ENCODE peak calls at places on chromosomes 16 and 17, in five cellular contexts. C, N, A, X and Z are unnamed samples.

GRCh38 chr16:59635674-59636073 is 901.6 kb upstream of the GOT2 start:
- DNase-seq in A (no peak), N (no peak), C (peak; percentile 65), X (no peak), Z (no peak)

GRCh38 chr17:40596261-40596919 is 31.1 kb upstream of the CCR7 start:
- DNase-seq in A (no peak), N (no peak), X (no peak), C (peak; percentile 10), Z (no peak)

GRCh38 chr17:81667754-81668153 is 1.2 kb downstream of the CCDC137 start:
- DNase-seq in A (no peak), N (no peak), X (peak; percentile 48), C (no peak), Z (no peak)

GRCh38 chr17:44522883-44523671 is 19.9 kb upstream of the GPATCH8 start:
- DNase-seq in X (peak; percentile 55), A (no peak), N (peak; percentile 78), C (peak; percentile 61), Z (no peak)

GRCh38 chr16:80947708-80948615 is 58.7 kb downstream of the CMC2 start:
- DNase-seq in C (no peak), X (peak; percentile 52), A (no peak), N (no peak), Z (no peak)

GRCh38 chr16:85128079-85128837 is 16.0 kb upstream of the CIBAR2 start:
- DNase-seq in A (no peak), C (no peak), N (no peak), X (no peak), Z (no peak)

GRCh38 chr16:81778861-81779539 is at the start of gene PLCG2:
- DNase-seq in C (no peak), X (peak; percentile 90), N (peak; percentile 66), A (no peak), Z (peak; percentile 92)

GRCh38 chr16:51818342-51818944 is 667.4 kb upstream of the SALL1 start:
- DNase-seq in X (peak; percentile 74), N (no peak), C (peak; percentile 73), A (no peak), Z (no peak)

GRCh38 chr16:30395155-30395991 is at the start of gene ZNF48:
- DNase-seq in X (peak; percentile 97), A (no peak), N (peak; percentile 88), C (peak; percentile 90), Z (peak; percentile 77)

GRCh38 chr17:73387746-73388577 is 76.2 kb upstream of the CDC42EP4 start:
- DNase-seq in A (no peak), N (no peak), C (no peak), X (no peak), Z (no peak)

GRCh38 chr17:31525801-31526549 is 134.5 kb downstream of the RAB11FIP4 start:
- DNase-seq in X (peak; percentile 39), N (no peak), C (no peak), A (no peak), Z (no peak)

GRCh38 chr16:4373909-4374742 is 2.5 kb downstream of the VASN start:
- DNase-seq in C (peak; percentile 98), N (no peak), X (peak; percentile 78), A (peak; percentile 64), Z (no peak)

GRCh38 chr17:75289832-75290337 is 652 bp upstream of the SLC25A19 start:
- DNase-seq in C (peak; percentile 60), N (peak; percentile 70), A (no peak), X (no peak), Z (peak; percentile 39)

GRCh38 chr16:11737678-11738077 is 5.0 kb downstream of the TXNDC11 start:
- DNase-seq in C (no peak), N (peak; percentile 23), A (no peak), X (no peak), Z (no peak)

GRCh38 chr16:28537964-28538732 is 626 bp downstream of the NUPR1 start:
- DNase-seq in A (no peak), N (no peak), X (no peak), C (no peak), Z (no peak)

DNA sequence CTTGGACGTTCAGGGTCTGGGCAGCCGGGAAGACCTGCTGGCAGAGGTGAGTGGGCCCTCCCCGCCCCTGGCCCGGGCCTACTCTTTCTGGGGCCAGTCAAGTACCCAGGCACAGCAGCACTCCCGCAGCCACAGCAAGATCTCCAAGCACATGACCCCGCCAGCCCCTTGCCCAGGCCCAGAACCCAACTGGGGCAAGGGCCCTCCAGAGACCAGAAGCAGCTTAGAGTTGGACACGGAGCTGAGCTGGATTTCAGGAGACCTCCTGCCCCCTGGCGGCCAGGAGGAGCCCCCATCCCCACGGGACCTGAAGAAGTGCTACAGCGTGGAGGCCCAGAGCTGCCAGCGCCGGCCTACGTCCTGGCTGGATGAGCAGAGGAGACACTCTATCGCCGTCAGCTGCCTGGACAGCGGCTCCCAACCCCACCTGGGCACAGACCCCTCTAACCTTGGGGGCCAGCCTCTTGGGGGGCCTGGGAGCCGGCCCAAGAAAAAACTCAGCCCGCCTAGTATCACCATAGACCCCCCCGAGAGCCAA is 8.6 kb upstream of the ABCC3 start:
- DNase-seq in N (peak; percentile 59), A (no peak), C (peak; percentile 62), X (peak; percentile 92), Z (peak; percentile 47)
- TF ChIP-seq CTCF in N (peak; percentile 70), A (peak; percentile 81), C (peak; percentile 70), X (peak; percentile 97), Z (no peak)

GRCh38 chr16:57527027-57527426 is 9.3 kb downstream of the CCDC102A start:
- DNase-seq in A (no peak), X (no peak), C (no peak), N (no peak), Z (no peak)
- TF ChIP-seq CTCF in A (no peak), X (peak; percentile 8), C (no peak), N (no peak), Z (no peak)

DNA sequence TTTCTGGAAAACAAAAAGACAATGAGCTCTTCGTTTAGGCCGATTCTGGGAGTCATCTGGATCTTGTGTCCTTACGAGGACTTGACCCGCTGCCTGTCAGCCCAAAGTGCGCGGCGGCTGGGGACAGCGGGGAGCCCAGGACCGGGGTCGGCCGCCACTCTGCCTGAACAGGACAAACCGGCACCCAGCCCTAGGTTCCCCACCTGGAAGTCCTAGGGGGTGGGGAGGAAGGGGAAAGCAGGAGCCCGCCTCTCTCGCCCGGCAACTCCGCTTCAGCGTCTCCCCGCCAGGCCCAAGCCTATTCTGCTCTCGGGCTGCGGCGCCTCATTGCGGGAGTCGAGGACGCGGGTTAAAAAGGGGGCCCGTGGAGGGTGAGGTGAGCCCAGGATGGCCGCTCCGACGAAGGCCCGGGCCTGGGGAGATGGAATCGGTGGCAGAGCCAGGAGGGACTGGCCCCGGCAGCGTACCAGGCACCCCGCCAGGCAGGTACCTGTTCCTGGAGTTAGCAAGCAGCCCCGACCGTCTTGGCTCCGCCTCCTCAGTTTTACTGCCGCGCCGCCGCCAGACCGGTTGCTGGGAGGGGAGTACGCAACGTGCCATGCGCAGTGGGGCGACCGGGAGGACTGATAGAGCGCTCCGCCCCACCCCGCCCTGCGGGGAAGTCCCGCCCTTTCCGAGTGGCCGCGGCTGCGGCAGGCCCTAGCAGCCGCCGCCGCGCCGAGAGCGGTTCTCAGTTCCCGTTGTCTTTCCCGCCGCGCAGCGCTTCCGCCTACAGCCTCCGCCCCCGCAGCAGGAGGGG is at the start of gene STRADA:
- DNase-seq in A (peak; percentile 94), N (peak; percentile 99), X (peak; percentile 99), C (peak; percentile 95), Z (peak; percentile 99)
- TF ChIP-seq CTCF in A (no peak), N (no peak), X (no peak), C (no peak), Z (no peak)

DNA sequence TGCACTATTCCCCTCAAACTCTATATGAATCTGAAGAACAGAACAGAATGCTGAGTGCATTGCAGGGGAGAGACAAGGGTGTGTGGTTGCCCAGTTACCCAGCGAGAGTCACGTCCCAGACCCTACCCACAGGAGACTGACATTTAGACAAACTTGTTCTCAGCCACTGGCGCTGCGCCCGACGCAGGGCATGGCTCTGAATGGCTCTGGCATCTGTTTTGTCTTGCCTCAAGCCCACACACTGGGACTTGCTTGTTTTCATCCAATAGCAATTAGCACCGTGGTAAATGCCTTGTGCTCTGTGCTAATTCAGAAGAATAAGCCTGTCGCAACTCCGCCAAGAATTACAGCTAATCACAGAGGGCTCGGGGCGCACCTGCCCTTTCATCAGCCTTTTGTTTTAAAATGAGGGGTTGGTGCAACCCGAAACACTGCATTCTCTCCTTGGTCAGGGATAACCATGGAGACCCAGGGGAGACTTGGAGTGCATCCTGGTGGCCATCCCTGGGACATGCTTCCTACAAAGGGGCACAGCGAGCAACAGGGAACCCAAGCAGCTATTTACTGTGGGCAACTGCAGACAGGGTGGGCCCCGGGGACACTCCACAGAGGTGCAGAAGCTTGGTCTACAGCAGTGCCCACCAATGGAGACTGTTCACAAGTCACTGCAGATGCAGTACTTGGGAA is 220.5 kb upstream of the ZFHX3 start:
- DNase-seq in X (peak; percentile 72), N (no peak), C (peak; percentile 16), A (no peak), Z (no peak)
- TF ChIP-seq CTCF in X (peak; percentile 47), N (no peak), C (peak; percentile 25), A (no peak), Z (no peak)

DNA sequence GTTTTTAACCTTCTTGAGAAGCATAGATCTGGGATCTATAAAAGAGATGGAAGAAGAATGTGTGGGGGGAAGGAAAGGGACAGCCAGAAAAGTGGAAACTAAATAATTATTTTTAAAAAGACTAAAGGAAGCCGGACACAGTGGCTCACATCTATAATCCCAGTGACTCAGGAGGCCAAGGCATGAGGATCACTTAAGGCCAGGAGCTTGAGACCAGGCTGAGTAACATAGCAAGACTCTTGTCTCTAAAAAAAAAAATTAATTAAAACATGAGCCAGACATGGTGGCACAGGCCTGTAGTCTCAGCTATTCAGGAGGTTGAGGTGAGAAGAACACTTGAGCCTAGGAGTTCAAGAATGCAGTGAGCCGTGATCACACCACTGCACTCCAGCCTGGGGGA is 335.1 kb downstream of the GRIN2A start:
- DNase-seq in C (no peak), X (no peak), N (no peak), A (no peak), Z (no peak)
- TF ChIP-seq CTCF in C (no peak), X (no peak), N (no peak), A (no peak), Z (no peak)